ENCODE peak calls at places on chromosomes 5 and 9, in seven cellular contexts. T is neuronal stem cell, N is IMR-90, Z is mesendoderm, J is trophoblast cell, E is H1, K is mesenchymal stem cell. P is an unnamed sample.

GRCh38 chr9:7461791-7462190 is 337.8 kb downstream of the DMAC1 start:
- DNase-seq in T (no peak), N (no peak), Z (no peak), J (no peak), E (no peak), K (no peak), P (no peak)

GRCh38 chr9:104923289-104923688 is 4.7 kb downstream of the ABCA1 start:
- DNase-seq in T (no peak), N (peak; percentile 92), Z (no peak), J (peak; percentile 74), E (no peak), K (no peak), P (no peak)

GRCh38 chr5:10576121-10576789 is 12.4 kb downstream of the ANKRD33B start:
- DNase-seq in T (no peak), N (no peak), Z (no peak), J (no peak), E (no peak), K (no peak), P (no peak)

GRCh38 chr9:124297553-124297905 is 39.8 kb downstream of the NEK6 start:
- DNase-seq in T (no peak), N (peak; percentile 96), Z (peak; percentile 96), J (peak; percentile 90), E (peak; percentile 62), K (peak; percentile 84), P (peak; percentile 77)

GRCh38 chr5:16934669-16935068 is 1.4 kb downstream of the MYO10 start:
- DNase-seq in T (no peak), N (peak; percentile 45), Z (no peak), J (no peak), E (no peak), K (peak; percentile 51), P (no peak)

GRCh38 chr5:109853362-109853761 is 163.6 kb downstream of the MAN2A1 start:
- DNase-seq in T (no peak), N (no peak), Z (no peak), J (no peak), E (no peak), K (no peak), P (no peak)

GRCh38 chr5:112923148-112923917 is 1.3 kb upstream of the REEP5 start:
- DNase-seq in T (no peak), N (no peak), Z (peak; percentile 42), J (peak; percentile 19), E (no peak), K (no peak), P (peak; percentile 31)

GRCh38 chr9:99762470-99762869 is 59.2 kb upstream of the NR4A3 start:
- DNase-seq in T (no peak), N (no peak), Z (no peak), J (no peak), E (no peak), K (no peak), P (no peak)

GRCh38 chr5:53425598-53426516 is 54.6 kb upstream of the FST start:
- DNase-seq in T (peak; percentile 54), N (no peak), Z (peak; percentile 93), J (no peak), E (peak; percentile 10), K (no peak), P (peak; percentile 64)

GRCh38 chr5:9168791-9169611 is 376.9 kb downstream of the SEMA5A start:
- DNase-seq in T (no peak), N (peak; percentile 25), Z (no peak), J (no peak), E (no peak), K (no peak), P (no peak)

GRCh38 chr9:31394040-31394473 is 990.4 kb upstream of the ACO1 start:
- DNase-seq in T (no peak), N (no peak), Z (no peak), J (no peak), E (no peak), K (peak; percentile 50), P (no peak)

GRCh38 chr5:110900829-110901228 is 162.0 kb downstream of the SLC25A46 start:
- DNase-seq in T (no peak), N (peak; percentile 98), Z (no peak), J (no peak), E (no peak), K (peak; percentile 85), P (no peak)

GRCh38 chr5:51465165-51465564 is 81.9 kb downstream of the ISL1 start:
- DNase-seq in T (no peak), N (no peak), Z (peak; percentile 61), J (no peak), E (no peak), K (no peak), P (peak; percentile 36)

GRCh38 chr9:109477269-109478203 is 20.6 kb downstream of the PTPN3 start:
- DNase-seq in T (no peak), N (no peak), Z (no peak), J (no peak), E (no peak), K (no peak), P (no peak)

GRCh38 chr5:65150599-65150998 is 331.1 kb downstream of the ADAMTS6 start:
- DNase-seq in T (no peak), N (peak; percentile 57), Z (no peak), J (no peak), E (no peak), K (peak; percentile 38), P (no peak)

GRCh38 chr5:174067499-174067898 is 22.0 kb downstream of the NSG2 start:
- DNase-seq in T (no peak), N (no peak), Z (no peak), J (no peak), E (no peak), K (no peak), P (no peak)

GRCh38 chr5:174071484-174071883 is 26.0 kb downstream of the NSG2 start:
- DNase-seq in T (no peak), N (no peak), Z (no peak), J (no peak), E (no peak), K (no peak), P (no peak)

GRCh38 chr5:174063092-174063756 is 17.7 kb downstream of the NSG2 start:
- DNase-seq in T (no peak), N (no peak), Z (no peak), J (no peak), E (no peak), K (no peak), P (no peak)

GRCh38 chr5:174064171-174064570 is 18.7 kb downstream of the NSG2 start:
- DNase-seq in T (no peak), N (no peak), Z (no peak), J (no peak), E (no peak), K (no peak), P (no peak)

GRCh38 chr5:174065528-174066189 is 20.2 kb downstream of the NSG2 start:
- DNase-seq in T (no peak), N (no peak), Z (peak; percentile 31), J (no peak), E (no peak), K (no peak), P (no peak)
- H3K23ac ChIP-seq in T (no peak overlapping the region), N (no peak overlapping the region), Z (no peak overlapping the region), J (no peak overlapping the region), E (no peak overlapping the region), K (no peak overlapping the region), P (no peak overlapping the region)

GRCh38 chr5:96909003-96909402 is 26.9 kb upstream of the LNPEP start:
- DNase-seq in T (no peak), N (no peak), Z (no peak), J (no peak), E (no peak), K (no peak), P (no peak)

GRCh38 chr5:96909435-96909834 is 26.4 kb upstream of the LNPEP start:
- DNase-seq in T (no peak), N (no peak), Z (no peak), J (no peak), E (no peak), K (no peak), P (no peak)

GRCh38 chr5:96911139-96911538 is 24.7 kb upstream of the LNPEP start:
- DNase-seq in T (no peak), N (no peak), Z (no peak), J (no peak), E (no peak), K (no peak), P (no peak)

DNA sequence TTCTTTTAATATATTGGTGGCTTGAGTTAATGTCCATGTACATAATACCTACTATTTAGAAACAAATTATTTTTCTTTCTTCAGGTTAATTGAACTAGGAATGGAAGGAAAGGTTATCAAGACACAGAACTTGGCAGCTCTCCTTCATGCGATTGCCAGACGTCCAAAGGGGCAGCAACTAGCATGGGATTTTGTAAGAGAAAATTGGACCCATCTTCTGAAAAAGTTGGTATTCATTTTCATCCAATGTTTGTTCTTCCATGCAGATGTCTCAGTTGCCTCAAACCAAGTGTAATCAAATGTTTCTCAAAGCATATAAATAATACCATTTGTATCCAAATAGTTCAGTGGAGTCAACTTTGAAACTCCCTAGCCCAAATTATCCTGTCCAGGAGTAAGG is 22.6 kb upstream of the LNPEP start:
- DNase-seq in T (no peak), N (no peak), Z (no peak), J (no peak), E (no peak), K (no peak), P (no peak)
- H3K23ac ChIP-seq in T (no peak overlapping the region), N (no peak overlapping the region), Z (no peak overlapping the region), J (no peak overlapping the region), E (no peak overlapping the region), K (no peak overlapping the region), P (no peak overlapping the region)

DNA sequence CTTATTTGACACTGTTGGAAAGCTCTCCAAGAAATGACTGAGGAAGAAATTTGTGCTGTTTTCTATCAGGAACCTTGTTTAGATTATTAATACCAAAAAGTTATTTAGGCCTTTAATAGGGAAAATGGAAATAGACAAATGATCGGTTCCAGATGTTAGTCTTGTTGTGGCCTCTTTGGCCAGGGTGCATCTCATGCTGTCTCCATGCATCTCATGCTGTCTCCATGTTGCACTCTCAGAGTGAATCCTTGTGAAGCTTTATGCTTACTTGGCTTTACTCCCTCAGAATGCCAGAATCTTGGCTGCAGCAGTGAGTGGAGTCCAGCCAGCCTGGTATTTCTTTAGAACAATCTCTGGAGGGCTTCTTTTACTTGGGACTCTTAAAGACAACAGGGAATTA is 185.5 kb downstream of the ARHGAP26 start:
- DNase-seq in T (no peak), N (no peak), Z (no peak), J (no peak), E (no peak), K (no peak), P (no peak)
- H3K23ac ChIP-seq in T (no peak overlapping the region), N (no peak overlapping the region), Z (no peak overlapping the region), J (no peak overlapping the region), E (no peak overlapping the region), K (no peak overlapping the region), P (no peak overlapping the region)

DNA sequence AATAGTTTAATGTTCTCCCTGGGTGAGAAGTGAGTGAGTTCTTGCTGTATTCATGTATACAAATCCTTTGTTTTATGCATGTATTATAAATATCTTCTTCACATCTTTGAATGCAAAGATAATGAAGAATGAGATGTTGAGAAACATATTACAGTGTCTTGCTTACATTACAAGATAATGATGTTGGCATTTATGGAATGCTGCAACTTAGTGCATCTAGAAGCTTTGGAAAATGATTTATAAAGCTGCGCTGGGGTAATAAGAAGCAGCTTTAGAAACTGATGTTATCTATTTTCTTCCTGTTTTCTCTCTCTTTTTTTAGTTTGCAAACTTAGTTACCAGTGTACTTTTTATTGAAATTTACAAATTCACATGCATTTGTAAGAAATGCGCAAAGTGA is 673.4 kb downstream of the KCTD16 start:
- DNase-seq in T (no peak), N (no peak), Z (no peak), J (no peak), E (no peak), K (no peak), P (no peak)
- H3K23ac ChIP-seq in T (no peak overlapping the region), N (no peak overlapping the region), Z (no peak overlapping the region), J (no peak overlapping the region), E (no peak overlapping the region), K (no peak overlapping the region), P (no peak overlapping the region)

P was measured in H9.